ENCODE peak calls at places on chromosomes 11 and 22, in ten cellular contexts. One of them, this sample, is unnamed.

GRCh38 chr11:115672999-115673411 is 168.8 kb upstream of the CADM1 start:
- DNase-seq in activated effector memory CD4-positive, alpha-beta T cell treated with Interleukin-2 at 50 U/mL for 16 hours: no peak
- DNase-seq in dorsolateral prefrontal cortex: no peak
- DNase-seq in activated CD8-positive, alpha-beta memory T cell treated with anti-CD3 and anti-CD28 coated beads for 48 hours: no peak
- DNase-seq in HS-5: no peak
- DNase-seq in left cardiac atrium: peak
- DNase-seq in activated CD4-positive, CD25-positive, alpha-beta regulatory T cell: no peak
- DNase-seq in mucosa of gallbladder: peak
- DNase-seq in cardiac septum: no peak
- DNase-seq in effector CD4-positive, alpha-beta T cell: no peak
- DNase-seq in this sample: no peak

GRCh38 chr11:104370478-104370877 is 206.5 kb upstream of the PDGFD start:
- DNase-seq in activated effector memory CD4-positive, alpha-beta T cell treated with Interleukin-2 at 50 U/mL for 16 hours: no peak
- DNase-seq in dorsolateral prefrontal cortex: no peak
- DNase-seq in activated CD8-positive, alpha-beta memory T cell treated with anti-CD3 and anti-CD28 coated beads for 48 hours: no peak
- DNase-seq in HS-5: no peak
- DNase-seq in left cardiac atrium: no peak
- DNase-seq in activated CD4-positive, CD25-positive, alpha-beta regulatory T cell: no peak
- DNase-seq in mucosa of gallbladder: no peak
- DNase-seq in cardiac septum: no peak
- DNase-seq in effector CD4-positive, alpha-beta T cell: no peak
- DNase-seq in this sample: no peak

GRCh38 chr11:7263842-7264241 is 12.1 kb downstream of the SYT9 start:
- DNase-seq in activated effector memory CD4-positive, alpha-beta T cell treated with Interleukin-2 at 50 U/mL for 16 hours: no peak
- DNase-seq in dorsolateral prefrontal cortex: no peak
- DNase-seq in activated CD8-positive, alpha-beta memory T cell treated with anti-CD3 and anti-CD28 coated beads for 48 hours: no peak
- DNase-seq in HS-5: no peak
- DNase-seq in left cardiac atrium: no peak
- DNase-seq in activated CD4-positive, CD25-positive, alpha-beta regulatory T cell: no peak
- DNase-seq in mucosa of gallbladder: no peak
- DNase-seq in cardiac septum: no peak
- DNase-seq in effector CD4-positive, alpha-beta T cell: no peak
- DNase-seq in this sample: no peak

GRCh38 chr11:8058216-8058615 is 22.8 kb upstream of the TUB start:
- DNase-seq in activated effector memory CD4-positive, alpha-beta T cell treated with Interleukin-2 at 50 U/mL for 16 hours: no peak
- DNase-seq in dorsolateral prefrontal cortex: no peak
- DNase-seq in activated CD8-positive, alpha-beta memory T cell treated with anti-CD3 and anti-CD28 coated beads for 48 hours: no peak
- DNase-seq in HS-5: no peak
- DNase-seq in left cardiac atrium: no peak
- DNase-seq in activated CD4-positive, CD25-positive, alpha-beta regulatory T cell: no peak
- DNase-seq in mucosa of gallbladder: no peak
- DNase-seq in cardiac septum: no peak
- DNase-seq in effector CD4-positive, alpha-beta T cell: no peak
- DNase-seq in this sample: no peak

GRCh38 chr11:47104337-47104950 is 72.2 kb downstream of the ARFGAP2 start:
- DNase-seq in activated effector memory CD4-positive, alpha-beta T cell treated with Interleukin-2 at 50 U/mL for 16 hours: no peak
- DNase-seq in dorsolateral prefrontal cortex: no peak
- DNase-seq in activated CD8-positive, alpha-beta memory T cell treated with anti-CD3 and anti-CD28 coated beads for 48 hours: no peak
- DNase-seq in HS-5: no peak
- DNase-seq in left cardiac atrium: no peak
- DNase-seq in activated CD4-positive, CD25-positive, alpha-beta regulatory T cell: no peak
- DNase-seq in mucosa of gallbladder: no peak
- DNase-seq in cardiac septum: no peak
- DNase-seq in effector CD4-positive, alpha-beta T cell: no peak
- DNase-seq in this sample: peak

GRCh38 chr22:50260801-50261614 is 475 bp downstream of the MAPK12 start:
- DNase-seq in activated effector memory CD4-positive, alpha-beta T cell treated with Interleukin-2 at 50 U/mL for 16 hours: no peak
- DNase-seq in dorsolateral prefrontal cortex: peak
- DNase-seq in activated CD8-positive, alpha-beta memory T cell treated with anti-CD3 and anti-CD28 coated beads for 48 hours: no peak
- DNase-seq in HS-5: no peak
- DNase-seq in left cardiac atrium: peak
- DNase-seq in activated CD4-positive, CD25-positive, alpha-beta regulatory T cell: no peak
- DNase-seq in mucosa of gallbladder: no peak
- DNase-seq in cardiac septum: no peak
- DNase-seq in effector CD4-positive, alpha-beta T cell: no peak
- DNase-seq in this sample: peak

GRCh38 chr11:32751381-32751780 is 43.1 kb downstream of the CCDC73 start:
- DNase-seq in activated effector memory CD4-positive, alpha-beta T cell treated with Interleukin-2 at 50 U/mL for 16 hours: no peak
- DNase-seq in dorsolateral prefrontal cortex: no peak
- DNase-seq in activated CD8-positive, alpha-beta memory T cell treated with anti-CD3 and anti-CD28 coated beads for 48 hours: no peak
- DNase-seq in HS-5: no peak
- DNase-seq in left cardiac atrium: no peak
- DNase-seq in activated CD4-positive, CD25-positive, alpha-beta regulatory T cell: no peak
- DNase-seq in mucosa of gallbladder: no peak
- DNase-seq in cardiac septum: no peak
- DNase-seq in effector CD4-positive, alpha-beta T cell: no peak
- DNase-seq in this sample: no peak

GRCh38 chr11:46508360-46508759 is 85.5 kb downstream of the AMBRA1 start:
- DNase-seq in activated effector memory CD4-positive, alpha-beta T cell treated with Interleukin-2 at 50 U/mL for 16 hours: no peak
- DNase-seq in dorsolateral prefrontal cortex: no peak
- DNase-seq in activated CD8-positive, alpha-beta memory T cell treated with anti-CD3 and anti-CD28 coated beads for 48 hours: no peak
- DNase-seq in HS-5: no peak
- DNase-seq in left cardiac atrium: no peak
- DNase-seq in activated CD4-positive, CD25-positive, alpha-beta regulatory T cell: no peak
- DNase-seq in mucosa of gallbladder: no peak
- DNase-seq in cardiac septum: no peak
- DNase-seq in effector CD4-positive, alpha-beta T cell: no peak
- DNase-seq in this sample: no peak

GRCh38 chr11:68796779-68797178 is 44.9 kb downstream of the CPT1A start:
- DNase-seq in activated effector memory CD4-positive, alpha-beta T cell treated with Interleukin-2 at 50 U/mL for 16 hours: no peak
- DNase-seq in dorsolateral prefrontal cortex: no peak
- DNase-seq in activated CD8-positive, alpha-beta memory T cell treated with anti-CD3 and anti-CD28 coated beads for 48 hours: no peak
- DNase-seq in HS-5: no peak
- DNase-seq in left cardiac atrium: no peak
- DNase-seq in activated CD4-positive, CD25-positive, alpha-beta regulatory T cell: no peak
- DNase-seq in mucosa of gallbladder: no peak
- DNase-seq in cardiac septum: no peak
- DNase-seq in effector CD4-positive, alpha-beta T cell: no peak
- DNase-seq in this sample: no peak

GRCh38 chr11:61627831-61628753 is 47.2 kb upstream of the SYT7 start:
- DNase-seq in activated effector memory CD4-positive, alpha-beta T cell treated with Interleukin-2 at 50 U/mL for 16 hours: no peak
- DNase-seq in dorsolateral prefrontal cortex: peak
- DNase-seq in activated CD8-positive, alpha-beta memory T cell treated with anti-CD3 and anti-CD28 coated beads for 48 hours: peak
- DNase-seq in HS-5: peak
- DNase-seq in left cardiac atrium: peak
- DNase-seq in activated CD4-positive, CD25-positive, alpha-beta regulatory T cell: no peak
- DNase-seq in mucosa of gallbladder: peak
- DNase-seq in cardiac septum: peak
- DNase-seq in effector CD4-positive, alpha-beta T cell: no peak
- DNase-seq in this sample: peak

GRCh38 chr11:134676516-134677287 is 264.7 kb upstream of the B3GAT1 start:
- DNase-seq in activated effector memory CD4-positive, alpha-beta T cell treated with Interleukin-2 at 50 U/mL for 16 hours: no peak
- DNase-seq in dorsolateral prefrontal cortex: no peak
- DNase-seq in activated CD8-positive, alpha-beta memory T cell treated with anti-CD3 and anti-CD28 coated beads for 48 hours: no peak
- DNase-seq in HS-5: no peak
- DNase-seq in left cardiac atrium: no peak
- DNase-seq in activated CD4-positive, CD25-positive, alpha-beta regulatory T cell: no peak
- DNase-seq in mucosa of gallbladder: no peak
- DNase-seq in cardiac septum: no peak
- DNase-seq in effector CD4-positive, alpha-beta T cell: no peak
- DNase-seq in this sample: no peak

GRCh38 chr11:131696584-131697120 is 326.2 kb downstream of the NTM start:
- DNase-seq in activated effector memory CD4-positive, alpha-beta T cell treated with Interleukin-2 at 50 U/mL for 16 hours: no peak
- DNase-seq in dorsolateral prefrontal cortex: no peak
- DNase-seq in activated CD8-positive, alpha-beta memory T cell treated with anti-CD3 and anti-CD28 coated beads for 48 hours: no peak
- DNase-seq in HS-5: no peak
- DNase-seq in left cardiac atrium: no peak
- DNase-seq in activated CD4-positive, CD25-positive, alpha-beta regulatory T cell: no peak
- DNase-seq in mucosa of gallbladder: no peak
- DNase-seq in cardiac septum: no peak
- DNase-seq in effector CD4-positive, alpha-beta T cell: no peak
- DNase-seq in this sample: peak

GRCh38 chr11:105790841-105791240 is 181.0 kb downstream of the GRIA4 start:
- DNase-seq in activated effector memory CD4-positive, alpha-beta T cell treated with Interleukin-2 at 50 U/mL for 16 hours: no peak
- DNase-seq in dorsolateral prefrontal cortex: no peak
- DNase-seq in activated CD8-positive, alpha-beta memory T cell treated with anti-CD3 and anti-CD28 coated beads for 48 hours: no peak
- DNase-seq in HS-5: no peak
- DNase-seq in left cardiac atrium: no peak
- DNase-seq in activated CD4-positive, CD25-positive, alpha-beta regulatory T cell: no peak
- DNase-seq in mucosa of gallbladder: no peak
- DNase-seq in cardiac septum: no peak
- DNase-seq in effector CD4-positive, alpha-beta T cell: no peak
- DNase-seq in this sample: no peak

GRCh38 chr11:72805214-72805613 is 9.0 kb upstream of the ATG16L2 start:
- DNase-seq in activated effector memory CD4-positive, alpha-beta T cell treated with Interleukin-2 at 50 U/mL for 16 hours: no peak
- DNase-seq in dorsolateral prefrontal cortex: no peak
- DNase-seq in activated CD8-positive, alpha-beta memory T cell treated with anti-CD3 and anti-CD28 coated beads for 48 hours: no peak
- DNase-seq in HS-5: no peak
- DNase-seq in left cardiac atrium: peak
- DNase-seq in activated CD4-positive, CD25-positive, alpha-beta regulatory T cell: no peak
- DNase-seq in mucosa of gallbladder: no peak
- DNase-seq in cardiac septum: no peak
- DNase-seq in effector CD4-positive, alpha-beta T cell: no peak
- DNase-seq in this sample: no peak

GRCh38 chr11:62830904-62831519 is 839 bp downstream of the STX5 start:
- DNase-seq in activated effector memory CD4-positive, alpha-beta T cell treated with Interleukin-2 at 50 U/mL for 16 hours: no peak
- DNase-seq in dorsolateral prefrontal cortex: no peak
- DNase-seq in activated CD8-positive, alpha-beta memory T cell treated with anti-CD3 and anti-CD28 coated beads for 48 hours: no peak
- DNase-seq in HS-5: no peak
- DNase-seq in left cardiac atrium: no peak
- DNase-seq in activated CD4-positive, CD25-positive, alpha-beta regulatory T cell: no peak
- DNase-seq in mucosa of gallbladder: no peak
- DNase-seq in cardiac septum: no peak
- DNase-seq in effector CD4-positive, alpha-beta T cell: no peak
- DNase-seq in this sample: no peak

GRCh38 chr11:4647795-4648194 is 4.0 kb downstream of the OR51E1 start:
- DNase-seq in activated effector memory CD4-positive, alpha-beta T cell treated with Interleukin-2 at 50 U/mL for 16 hours: no peak
- DNase-seq in dorsolateral prefrontal cortex: no peak
- DNase-seq in activated CD8-positive, alpha-beta memory T cell treated with anti-CD3 and anti-CD28 coated beads for 48 hours: no peak
- DNase-seq in HS-5: no peak
- DNase-seq in left cardiac atrium: no peak
- DNase-seq in activated CD4-positive, CD25-positive, alpha-beta regulatory T cell: no peak
- DNase-seq in mucosa of gallbladder: no peak
- DNase-seq in cardiac septum: no peak
- DNase-seq in effector CD4-positive, alpha-beta T cell: no peak
- DNase-seq in this sample: no peak

GRCh38 chr11:121557348-121557747 is 104.6 kb upstream of the SORL1-AS1 start:
- DNase-seq in activated effector memory CD4-positive, alpha-beta T cell treated with Interleukin-2 at 50 U/mL for 16 hours: no peak
- DNase-seq in dorsolateral prefrontal cortex: no peak
- DNase-seq in activated CD8-positive, alpha-beta memory T cell treated with anti-CD3 and anti-CD28 coated beads for 48 hours: no peak
- DNase-seq in HS-5: no peak
- DNase-seq in left cardiac atrium: no peak
- DNase-seq in activated CD4-positive, CD25-positive, alpha-beta regulatory T cell: no peak
- DNase-seq in mucosa of gallbladder: no peak
- DNase-seq in cardiac septum: no peak
- DNase-seq in effector CD4-positive, alpha-beta T cell: no peak
- DNase-seq in this sample: no peak

GRCh38 chr11:96132437-96132836 is 208.5 kb upstream of the MTMR2 start:
- DNase-seq in activated effector memory CD4-positive, alpha-beta T cell treated with Interleukin-2 at 50 U/mL for 16 hours: no peak
- DNase-seq in dorsolateral prefrontal cortex: no peak
- DNase-seq in activated CD8-positive, alpha-beta memory T cell treated with anti-CD3 and anti-CD28 coated beads for 48 hours: no peak
- DNase-seq in HS-5: no peak
- DNase-seq in left cardiac atrium: no peak
- DNase-seq in activated CD4-positive, CD25-positive, alpha-beta regulatory T cell: no peak
- DNase-seq in mucosa of gallbladder: no peak
- DNase-seq in cardiac septum: no peak
- DNase-seq in effector CD4-positive, alpha-beta T cell: no peak
- DNase-seq in this sample: no peak

GRCh38 chr22:29299136-29299900 is 7.1 kb upstream of the GAS2L1 start:
- DNase-seq in activated effector memory CD4-positive, alpha-beta T cell treated with Interleukin-2 at 50 U/mL for 16 hours: no peak
- DNase-seq in dorsolateral prefrontal cortex: no peak
- DNase-seq in activated CD8-positive, alpha-beta memory T cell treated with anti-CD3 and anti-CD28 coated beads for 48 hours: no peak
- DNase-seq in HS-5: no peak
- DNase-seq in left cardiac atrium: no peak
- DNase-seq in activated CD4-positive, CD25-positive, alpha-beta regulatory T cell: no peak
- DNase-seq in mucosa of gallbladder: no peak
- DNase-seq in cardiac septum: no peak
- DNase-seq in effector CD4-positive, alpha-beta T cell: no peak
- DNase-seq in this sample: peak

GRCh38 chr22:24140357-24140756 is 40.9 kb upstream of the SUSD2 start:
- DNase-seq in activated effector memory CD4-positive, alpha-beta T cell treated with Interleukin-2 at 50 U/mL for 16 hours: no peak
- DNase-seq in dorsolateral prefrontal cortex: peak
- DNase-seq in activated CD8-positive, alpha-beta memory T cell treated with anti-CD3 and anti-CD28 coated beads for 48 hours: no peak
- DNase-seq in HS-5: no peak
- DNase-seq in left cardiac atrium: no peak
- DNase-seq in activated CD4-positive, CD25-positive, alpha-beta regulatory T cell: no peak
- DNase-seq in mucosa of gallbladder: no peak
- DNase-seq in cardiac septum: no peak
- DNase-seq in effector CD4-positive, alpha-beta T cell: no peak
- DNase-seq in this sample: no peak

GRCh38 chr22:20994128-20994901 is 7.6 kb downstream of the THAP7 start:
- DNase-seq in activated effector memory CD4-positive, alpha-beta T cell treated with Interleukin-2 at 50 U/mL for 16 hours: no peak
- DNase-seq in dorsolateral prefrontal cortex: no peak
- DNase-seq in activated CD8-positive, alpha-beta memory T cell treated with anti-CD3 and anti-CD28 coated beads for 48 hours: no peak
- DNase-seq in HS-5: no peak
- DNase-seq in left cardiac atrium: no peak
- DNase-seq in activated CD4-positive, CD25-positive, alpha-beta regulatory T cell: no peak
- DNase-seq in mucosa of gallbladder: no peak
- DNase-seq in cardiac septum: no peak
- DNase-seq in effector CD4-positive, alpha-beta T cell: no peak
- DNase-seq in this sample: no peak

GRCh38 chr11:94067010-94067409 is 45.9 kb downstream of the HEPHL1 start:
- DNase-seq in activated effector memory CD4-positive, alpha-beta T cell treated with Interleukin-2 at 50 U/mL for 16 hours: no peak
- DNase-seq in dorsolateral prefrontal cortex: no peak
- DNase-seq in activated CD8-positive, alpha-beta memory T cell treated with anti-CD3 and anti-CD28 coated beads for 48 hours: no peak
- DNase-seq in HS-5: no peak
- DNase-seq in left cardiac atrium: no peak
- DNase-seq in activated CD4-positive, CD25-positive, alpha-beta regulatory T cell: no peak
- DNase-seq in mucosa of gallbladder: no peak
- DNase-seq in cardiac septum: no peak
- DNase-seq in effector CD4-positive, alpha-beta T cell: no peak
- DNase-seq in this sample: no peak

GRCh38 chr11:8671242-8671641 is 11.2 kb downstream of the TRIM66 start:
- DNase-seq in activated effector memory CD4-positive, alpha-beta T cell treated with Interleukin-2 at 50 U/mL for 16 hours: no peak
- DNase-seq in dorsolateral prefrontal cortex: peak
- DNase-seq in activated CD8-positive, alpha-beta memory T cell treated with anti-CD3 and anti-CD28 coated beads for 48 hours: no peak
- DNase-seq in HS-5: peak
- DNase-seq in left cardiac atrium: peak
- DNase-seq in activated CD4-positive, CD25-positive, alpha-beta regulatory T cell: no peak
- DNase-seq in mucosa of gallbladder: peak
- DNase-seq in cardiac septum: no peak
- DNase-seq in effector CD4-positive, alpha-beta T cell: no peak
- DNase-seq in this sample: peak

GRCh38 chr11:46553746-46554204 is 40.0 kb downstream of the AMBRA1 start:
- DNase-seq in activated effector memory CD4-positive, alpha-beta T cell treated with Interleukin-2 at 50 U/mL for 16 hours: no peak
- DNase-seq in dorsolateral prefrontal cortex: no peak
- DNase-seq in activated CD8-positive, alpha-beta memory T cell treated with anti-CD3 and anti-CD28 coated beads for 48 hours: no peak
- DNase-seq in HS-5: no peak
- DNase-seq in left cardiac atrium: no peak
- DNase-seq in activated CD4-positive, CD25-positive, alpha-beta regulatory T cell: no peak
- DNase-seq in mucosa of gallbladder: no peak
- DNase-seq in cardiac septum: no peak
- DNase-seq in effector CD4-positive, alpha-beta T cell: no peak
- DNase-seq in this sample: no peak

GRCh38 chr11:130612291-130612802 is 163.9 kb downstream of the ADAMTS15 start:
- DNase-seq in activated effector memory CD4-positive, alpha-beta T cell treated with Interleukin-2 at 50 U/mL for 16 hours: no peak
- DNase-seq in dorsolateral prefrontal cortex: no peak
- DNase-seq in activated CD8-positive, alpha-beta memory T cell treated with anti-CD3 and anti-CD28 coated beads for 48 hours: no peak
- DNase-seq in HS-5: no peak
- DNase-seq in left cardiac atrium: no peak
- DNase-seq in activated CD4-positive, CD25-positive, alpha-beta regulatory T cell: no peak
- DNase-seq in mucosa of gallbladder: no peak
- DNase-seq in cardiac septum: no peak
- DNase-seq in effector CD4-positive, alpha-beta T cell: no peak
- DNase-seq in this sample: peak

GRCh38 chr11:67534070-67534679 is 10.9 kb upstream of the CABP2 start:
- DNase-seq in activated effector memory CD4-positive, alpha-beta T cell treated with Interleukin-2 at 50 U/mL for 16 hours: no peak
- DNase-seq in dorsolateral prefrontal cortex: no peak
- DNase-seq in activated CD8-positive, alpha-beta memory T cell treated with anti-CD3 and anti-CD28 coated beads for 48 hours: no peak
- DNase-seq in HS-5: peak
- DNase-seq in left cardiac atrium: no peak
- DNase-seq in activated CD4-positive, CD25-positive, alpha-beta regulatory T cell: no peak
- DNase-seq in mucosa of gallbladder: no peak
- DNase-seq in cardiac septum: no peak
- DNase-seq in effector CD4-positive, alpha-beta T cell: no peak
- DNase-seq in this sample: no peak

GRCh38 chr11:9094420-9094819 is 3.0 kb upstream of the SCUBE2 start:
- DNase-seq in activated effector memory CD4-positive, alpha-beta T cell treated with Interleukin-2 at 50 U/mL for 16 hours: no peak
- DNase-seq in dorsolateral prefrontal cortex: no peak
- DNase-seq in activated CD8-positive, alpha-beta memory T cell treated with anti-CD3 and anti-CD28 coated beads for 48 hours: no peak
- DNase-seq in HS-5: no peak
- DNase-seq in left cardiac atrium: no peak
- DNase-seq in activated CD4-positive, CD25-positive, alpha-beta regulatory T cell: no peak
- DNase-seq in mucosa of gallbladder: no peak
- DNase-seq in cardiac septum: no peak
- DNase-seq in effector CD4-positive, alpha-beta T cell: no peak
- DNase-seq in this sample: no peak

GRCh38 chr11:34640050-34640971 is 19.4 kb downstream of the EHF start:
- DNase-seq in activated effector memory CD4-positive, alpha-beta T cell treated with Interleukin-2 at 50 U/mL for 16 hours: no peak
- DNase-seq in dorsolateral prefrontal cortex: no peak
- DNase-seq in activated CD8-positive, alpha-beta memory T cell treated with anti-CD3 and anti-CD28 coated beads for 48 hours: no peak
- DNase-seq in HS-5: no peak
- DNase-seq in left cardiac atrium: no peak
- DNase-seq in activated CD4-positive, CD25-positive, alpha-beta regulatory T cell: no peak
- DNase-seq in mucosa of gallbladder: peak
- DNase-seq in cardiac septum: no peak
- DNase-seq in effector CD4-positive, alpha-beta T cell: no peak
- DNase-seq in this sample: peak